ENCODE peak calls at places on chromosome 21, in ten cellular contexts. One of them, this sample, is unnamed.

GRCh38 chr21:17514124-17514481 is 1.3 kb downstream of the CXADR start:
- DNase-seq in transverse colon: no peak
- DNase-seq in PC-3: peak; percentile 49
- DNase-seq in endothelial cell: no peak
- DNase-seq in HCEC 1CT: no peak
- DNase-seq in choroid plexus epithelial cell: peak; percentile 49
- DNase-seq in T1000: no peak
- DNase-seq in hepatocyte: peak; percentile 24
- DNase-seq in central memory CD4-positive, alpha-beta T cell: no peak
- DNase-seq in activated T-cell treated with anti-CD3 and anti-CD28 coated beads, Interleukin-2, amount 50 U/mL, for 72 hours: no peak
- DNase-seq in this sample: peak; percentile 54

GRCh38 chr21:29678616-29679015 is 261.2 kb downstream of the GRIK1 start:
- DNase-seq in T1000: no peak
- DNase-seq in choroid plexus epithelial cell: peak; percentile 94
- DNase-seq in transverse colon: no peak
- DNase-seq in central memory CD4-positive, alpha-beta T cell: no peak
- DNase-seq in endothelial cell: no peak
- DNase-seq in hepatocyte: no peak
- DNase-seq in PC-3: no peak
- DNase-seq in activated T-cell treated with anti-CD3 and anti-CD28 coated beads, Interleukin-2, amount 50 U/mL, for 72 hours: no peak
- DNase-seq in HCEC 1CT: peak; percentile 17
- DNase-seq in this sample: no peak

GRCh38 chr21:43204638-43205037 is 35.8 kb downstream of the CRYAA start:
- DNase-seq in hepatocyte: no peak
- DNase-seq in activated T-cell treated with anti-CD3 and anti-CD28 coated beads, Interleukin-2, amount 50 U/mL, for 72 hours: no peak
- DNase-seq in PC-3: no peak
- DNase-seq in transverse colon: no peak
- DNase-seq in HCEC 1CT: no peak
- DNase-seq in T1000: no peak
- DNase-seq in endothelial cell: no peak
- DNase-seq in central memory CD4-positive, alpha-beta T cell: no peak
- DNase-seq in choroid plexus epithelial cell: no peak
- DNase-seq in this sample: no peak

GRCh38 chr21:44650973-44651675 is 3.3 kb downstream of the KRTAP12-4 start:
- DNase-seq in transverse colon: no peak
- DNase-seq in activated T-cell treated with anti-CD3 and anti-CD28 coated beads, Interleukin-2, amount 50 U/mL, for 72 hours: no peak
- DNase-seq in HCEC 1CT: no peak
- DNase-seq in T1000: no peak
- DNase-seq in PC-3: no peak
- DNase-seq in hepatocyte: no peak
- DNase-seq in central memory CD4-positive, alpha-beta T cell: no peak
- DNase-seq in endothelial cell: no peak
- DNase-seq in choroid plexus epithelial cell: no peak
- DNase-seq in this sample: no peak

GRCh38 chr21:18424250-18424649 is 20.7 kb upstream of the TMPRSS15 start:
- DNase-seq in endothelial cell: no peak
- DNase-seq in central memory CD4-positive, alpha-beta T cell: no peak
- DNase-seq in choroid plexus epithelial cell: no peak
- DNase-seq in transverse colon: no peak
- DNase-seq in T1000: no peak
- DNase-seq in activated T-cell treated with anti-CD3 and anti-CD28 coated beads, Interleukin-2, amount 50 U/mL, for 72 hours: no peak
- DNase-seq in HCEC 1CT: no peak
- DNase-seq in hepatocyte: no peak
- DNase-seq in PC-3: no peak
- DNase-seq in this sample: no peak

GRCh38 chr21:45824546-45825208 is 156.9 kb upstream of the COL6A1 start:
- DNase-seq in T1000: no peak
- DNase-seq in central memory CD4-positive, alpha-beta T cell: no peak
- DNase-seq in hepatocyte: no peak
- DNase-seq in transverse colon: no peak
- DNase-seq in activated T-cell treated with anti-CD3 and anti-CD28 coated beads, Interleukin-2, amount 50 U/mL, for 72 hours: no peak
- DNase-seq in HCEC 1CT: no peak
- DNase-seq in endothelial cell: no peak
- DNase-seq in choroid plexus epithelial cell: no peak
- DNase-seq in PC-3: no peak
- DNase-seq in this sample: no peak

GRCh38 chr21:45351061-45351460 is 53.9 kb upstream of the COL18A1 start:
- DNase-seq in central memory CD4-positive, alpha-beta T cell: no peak
- DNase-seq in T1000: no peak
- DNase-seq in transverse colon: no peak
- DNase-seq in hepatocyte: no peak
- DNase-seq in PC-3: no peak
- DNase-seq in choroid plexus epithelial cell: no peak
- DNase-seq in HCEC 1CT: no peak
- DNase-seq in endothelial cell: no peak
- DNase-seq in activated T-cell treated with anti-CD3 and anti-CD28 coated beads, Interleukin-2, amount 50 U/mL, for 72 hours: no peak
- DNase-seq in this sample: no peak

GRCh38 chr21:44537930-44538911 is 1.8 kb downstream of the KRTAP10-1 start:
- DNase-seq in PC-3: no peak
- DNase-seq in central memory CD4-positive, alpha-beta T cell: no peak
- DNase-seq in T1000: no peak
- DNase-seq in transverse colon: peak; percentile 5
- DNase-seq in activated T-cell treated with anti-CD3 and anti-CD28 coated beads, Interleukin-2, amount 50 U/mL, for 72 hours: no peak
- DNase-seq in choroid plexus epithelial cell: no peak
- DNase-seq in HCEC 1CT: no peak
- DNase-seq in hepatocyte: peak; percentile 12
- DNase-seq in endothelial cell: no peak
- DNase-seq in this sample: no peak

GRCh38 chr21:46515109-46515508 is 56.4 kb downstream of the DIP2A start:
- DNase-seq in PC-3: no peak
- DNase-seq in hepatocyte: no peak
- DNase-seq in transverse colon: peak; percentile 16
- DNase-seq in central memory CD4-positive, alpha-beta T cell: peak; percentile 34
- DNase-seq in activated T-cell treated with anti-CD3 and anti-CD28 coated beads, Interleukin-2, amount 50 U/mL, for 72 hours: no peak
- DNase-seq in endothelial cell: no peak
- DNase-seq in choroid plexus epithelial cell: peak; percentile 47
- DNase-seq in T1000: no peak
- DNase-seq in HCEC 1CT: peak; percentile 31
- DNase-seq in this sample: peak; percentile 78

GRCh38 chr21:38048241-38048640 is 132.0 kb upstream of the KCNJ6 start:
- DNase-seq in transverse colon: no peak
- DNase-seq in endothelial cell: no peak
- DNase-seq in central memory CD4-positive, alpha-beta T cell: no peak
- DNase-seq in T1000: no peak
- DNase-seq in choroid plexus epithelial cell: no peak
- DNase-seq in HCEC 1CT: no peak
- DNase-seq in PC-3: no peak
- DNase-seq in activated T-cell treated with anti-CD3 and anti-CD28 coated beads, Interleukin-2, amount 50 U/mL, for 72 hours: no peak
- DNase-seq in hepatocyte: no peak
- DNase-seq in this sample: peak; percentile 63

This sample was measured in pons.